ENCODE peak calls at places on chromosomes 7 and 10, in nine cellular contexts. E is transverse colon, W is fibroblast of lung, S is HCT116, J is adrenal gland, U is ovary, G is SK-N-SH, A is RWPE2, C is heart right ventricle. M is an unnamed sample. For H3K9me3, the result is how much of the 10 kb centered on the place peaks cover.

GRCh38 chr7:36726806-36727503 is 2.7 kb upstream of the AOAH start:
- DNase-seq in E (no peak), W (no peak), S (no peak), J (no peak), U (no peak), G (no peak), A (no peak), C (no peak), M (no peak)

GRCh38 chr7:157392256-157393037 is 55.6 kb downstream of the DNAJB6 start:
- DNase-seq in E (no peak), W (no peak), S (no peak), J (no peak), U (no peak), G (no peak), A (no peak), C (no peak), M (no peak)

GRCh38 chr10:126240483-126240882 is 147.8 kb downstream of the ADAM12 start:
- DNase-seq in E (no peak), W (no peak), S (no peak), J (no peak), U (no peak), G (no peak), A (no peak), C (no peak), M (no peak)

GRCh38 chr7:64192148-64192704 is 14.8 kb upstream of the ZNF735 start:
- DNase-seq in E (no peak), W (no peak), S (no peak), J (no peak), U (no peak), G (no peak), A (no peak), C (no peak), M (no peak)

GRCh38 chr10:56537984-56538383 is 176.9 kb upstream of the ZWINT start:
- DNase-seq in E (no peak), W (peak), S (no peak), J (peak), U (no peak), G (no peak), A (no peak), C (no peak), M (no peak)

GRCh38 chr10:36621346-36621745 is 504.1 kb upstream of the ANKRD30A start:
- DNase-seq in E (no peak), W (no peak), S (no peak), J (no peak), U (no peak), G (no peak), A (no peak), C (no peak), M (no peak)

GRCh38 chr10:70761031-70761601 is 24.1 kb downstream of the TBATA start:
- DNase-seq in E (no peak), W (peak), S (no peak), J (no peak), U (no peak), G (no peak), A (no peak), C (no peak), M (no peak)

GRCh38 chr10:84095821-84096497 is 43.4 kb upstream of the GHITM start:
- DNase-seq in E (no peak), W (no peak), S (no peak), J (peak), U (no peak), G (peak), A (no peak), C (no peak), M (no peak)

GRCh38 chr7:151485006-151485732 is 34.5 kb downstream of the RHEB start:
- DNase-seq in E (no peak), W (peak), S (peak), J (peak), U (no peak), G (no peak), A (no peak), C (no peak), M (no peak)

GRCh38 chr7:5333121-5334050 is 50.6 kb downstream of the SLC29A4 start:
- DNase-seq in E (peak), W (no peak), S (no peak), J (no peak), U (no peak), G (peak), A (peak), C (no peak), M (no peak)

GRCh38 chr7:1364068-1364905 is 95.0 kb downstream of the MICALL2 start:
- DNase-seq in E (no peak), W (no peak), S (no peak), J (no peak), U (no peak), G (no peak), A (no peak), C (no peak), M (no peak)

GRCh38 chr10:84842593-84842992 is 514.2 kb downstream of the CCSER2 start:
- DNase-seq in E (no peak), W (no peak), S (no peak), J (no peak), U (no peak), G (no peak), A (no peak), C (no peak), M (no peak)

GRCh38 chr7:4641667-4642467 is 40.2 kb upstream of the FOXK1 start:
- DNase-seq in E (peak), W (peak), S (peak), J (peak), U (peak), G (peak), A (peak), C (peak), M (peak)

GRCh38 chr10:44986670-44987069 is 8.1 kb upstream of the DEPP1 start:
- DNase-seq in E (no peak), W (peak), S (no peak), J (no peak), U (no peak), G (no peak), A (no peak), C (no peak), M (no peak)

GRCh38 chr10:388661-389045 is 253.4 kb downstream of the ZMYND11 start:
- DNase-seq in E (no peak), W (no peak), S (no peak), J (no peak), U (no peak), G (no peak), A (no peak), C (no peak), M (no peak)

GRCh38 chr10:129766611-129767550 is 197.2 kb downstream of the EBF3 start:
- DNase-seq in E (peak), W (no peak), S (no peak), J (no peak), U (no peak), G (no peak), A (no peak), C (no peak), M (no peak)
- H3K9me3 ChIP-seq in E (under half), W (under half), S (under half), J (under half), U (under half), G (under half), A (under half), C (under half), M (under half)

DNA sequence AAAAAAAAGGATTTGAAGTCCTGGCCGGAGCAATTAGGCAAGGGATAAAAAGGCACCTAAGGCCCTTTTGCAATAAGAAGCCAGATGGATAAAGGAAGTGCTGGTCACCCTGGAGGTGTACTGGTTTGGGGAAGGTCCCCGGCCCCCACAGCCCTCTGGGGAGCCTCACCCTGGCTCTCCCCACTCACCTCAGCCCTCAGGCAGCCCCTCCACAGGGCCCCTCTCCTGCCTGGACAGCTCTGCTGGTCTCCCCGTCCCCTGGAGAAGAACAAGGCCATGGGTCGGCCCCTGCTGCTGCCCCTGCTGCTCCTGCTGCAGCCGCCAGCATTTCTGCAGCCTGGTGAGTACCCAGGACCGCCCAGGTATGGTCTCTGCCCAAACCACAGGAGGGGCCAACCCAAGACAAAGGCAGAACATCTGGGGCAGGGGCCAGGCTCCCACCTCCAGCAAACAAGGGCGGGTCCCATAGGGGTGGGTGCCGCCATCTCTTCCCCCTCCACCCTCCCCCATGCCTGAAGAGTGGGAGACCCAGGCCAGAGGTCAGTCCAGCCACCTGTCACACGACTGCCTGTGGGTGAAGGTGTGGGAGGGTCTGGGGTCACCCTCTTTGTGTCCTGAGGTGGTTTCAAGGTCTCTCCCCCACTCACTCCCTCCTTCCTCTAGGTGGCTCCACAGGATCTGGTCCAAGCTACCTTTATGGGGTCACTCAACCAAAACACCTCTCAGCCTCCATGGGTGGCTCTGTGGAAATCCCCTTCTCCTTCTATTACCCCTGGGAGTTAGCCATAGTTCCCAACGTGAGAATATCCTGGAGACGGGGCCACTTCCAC is at the start of gene PILRB:
- DNase-seq in E (no peak), W (no peak), S (no peak), J (no peak), U (no peak), G (no peak), A (no peak), C (no peak), M (no peak)
- TF ChIP-seq CTCF in E (no peak), W (no peak), S (no peak), J (no peak), U (no peak), G (peak), A (no peak), C (no peak), M (no peak)

DNA sequence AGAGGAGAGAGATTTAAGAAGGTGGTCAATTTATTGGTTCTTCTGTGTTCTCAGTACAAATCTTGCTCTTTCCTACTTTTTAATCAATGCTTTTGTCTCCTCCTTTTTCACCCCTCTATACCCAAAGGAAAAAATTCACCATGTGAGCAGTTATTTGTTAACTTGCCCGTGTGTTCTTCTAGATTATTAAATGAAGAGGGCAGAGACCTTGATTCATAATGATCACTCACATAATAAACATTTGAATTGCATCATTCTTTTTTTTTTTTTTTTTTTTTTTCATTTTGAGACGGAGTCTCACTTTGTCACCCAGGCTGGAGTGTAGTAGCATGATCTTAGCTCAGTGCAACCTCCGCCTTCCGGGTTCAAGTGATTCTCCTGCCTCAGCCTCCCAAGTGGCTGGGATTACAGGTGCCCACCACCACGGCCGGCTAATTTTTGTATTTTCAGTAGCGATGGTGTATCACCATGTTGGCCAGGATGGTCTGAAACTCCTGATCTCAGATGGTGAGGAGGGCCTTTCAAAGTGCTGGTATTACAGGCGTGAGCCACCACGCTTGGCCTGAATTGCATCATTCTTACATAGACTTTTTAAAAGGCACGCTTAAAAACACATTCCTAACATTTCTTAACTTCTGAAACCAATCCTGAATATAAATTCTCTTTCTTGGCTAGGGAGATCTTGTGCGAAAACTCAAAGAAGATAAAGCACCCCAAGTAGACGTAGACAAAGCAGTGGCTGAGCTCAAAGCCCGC is 3.6 kb downstream of the GARS1 start:
- DNase-seq in E (no peak), W (peak), S (no peak), J (no peak), U (no peak), G (no peak), A (no peak), C (no peak), M (no peak)
- H3K4me3 ChIP-seq in E (no peak), W (no peak), S (no peak), J (no peak), U (no peak), G (no peak), A (no peak), C (no peak), M (no peak)

DNA sequence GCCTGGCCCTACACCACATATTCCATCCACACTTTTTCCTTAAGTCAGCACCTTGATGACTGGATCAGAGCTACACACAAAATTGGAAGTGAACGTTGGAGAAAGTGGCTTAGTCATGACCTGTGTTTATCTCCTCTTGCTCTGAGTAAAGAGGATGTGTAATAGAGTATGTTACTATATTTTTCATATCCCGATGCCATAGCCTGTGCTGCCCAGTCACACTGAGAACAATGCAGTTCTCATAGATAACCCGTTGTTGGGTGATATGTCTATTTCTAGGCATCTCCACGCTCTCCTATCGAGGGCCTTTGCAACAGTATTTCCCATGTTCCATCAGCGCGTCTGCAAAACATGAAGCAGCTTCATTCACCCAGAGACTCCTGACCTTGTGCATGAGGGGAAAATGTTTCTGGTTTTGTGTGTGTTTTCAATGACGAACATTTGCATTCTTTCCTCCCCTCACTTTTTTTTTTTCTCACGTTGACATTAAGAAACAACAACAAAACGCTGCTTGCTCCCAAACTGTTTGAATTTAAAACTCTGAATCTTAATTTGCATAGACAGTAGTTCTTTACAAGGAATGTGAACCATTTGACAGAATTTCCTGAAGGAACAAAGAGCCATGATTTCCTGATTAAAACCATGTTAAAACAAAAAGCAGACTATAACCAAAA is 43.4 kb downstream of the GRK5 start:
- DNase-seq in E (no peak), W (peak), S (no peak), J (peak), U (no peak), G (no peak), A (no peak), C (no peak), M (no peak)
- H3K9me3 ChIP-seq in E (under half), W (under half), S (under half), J (under half), U (under half), G (under half), A (under half), C (under half), M (under half)

DNA sequence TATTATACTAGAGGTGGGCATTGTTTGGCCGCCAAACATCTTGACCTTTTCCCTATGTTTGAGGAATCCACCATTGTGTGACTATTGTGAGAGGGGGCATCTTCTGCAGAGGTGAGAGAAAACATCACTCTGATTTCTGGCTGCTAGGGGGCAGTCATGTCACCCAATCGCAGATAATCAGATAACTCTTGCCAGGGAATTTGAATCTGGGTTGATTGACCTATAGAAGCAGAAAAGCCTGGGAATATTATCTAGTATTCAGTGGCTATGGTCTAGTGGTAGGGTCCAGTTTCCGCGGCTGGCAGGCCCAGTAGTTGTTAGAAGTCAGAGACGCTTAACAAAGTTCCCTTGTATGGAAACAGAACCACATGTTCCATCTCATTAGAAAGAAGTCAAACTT is 808.5 kb downstream of the PHTF2 start:
- DNase-seq in E (no peak), W (peak), S (no peak), J (no peak), U (no peak), G (no peak), A (no peak), C (no peak), M (no peak)
- TF ChIP-seq CTCF in E (no peak), W (peak), S (peak), J (no peak), U (no peak), G (peak), A (peak), C (no peak), M (no peak)

GRCh38 chr7:122299624-122299934 is 5.0 kb downstream of the FEZF1 start:
- DNase-seq in E (no peak), W (no peak), S (no peak), J (no peak), U (no peak), G (no peak), A (no peak), C (no peak), M (no peak)
- H3K4me3 ChIP-seq in E (no peak), W (no peak), S (no peak), J (no peak), U (no peak), G (no peak), A (no peak), C (peak), M (no peak)

GRCh38 chr10:81018898-81019890 is 481.5 kb downstream of the SH2D4B start:
- DNase-seq in E (no peak), W (peak), S (peak), J (peak), U (no peak), G (peak), A (no peak), C (no peak), M (no peak)
- H3K9me3 ChIP-seq in E (under half), W (under half), S (under half), J (under half), U (under half), G (under half), A (under half), C (under half), M (under half)

DNA sequence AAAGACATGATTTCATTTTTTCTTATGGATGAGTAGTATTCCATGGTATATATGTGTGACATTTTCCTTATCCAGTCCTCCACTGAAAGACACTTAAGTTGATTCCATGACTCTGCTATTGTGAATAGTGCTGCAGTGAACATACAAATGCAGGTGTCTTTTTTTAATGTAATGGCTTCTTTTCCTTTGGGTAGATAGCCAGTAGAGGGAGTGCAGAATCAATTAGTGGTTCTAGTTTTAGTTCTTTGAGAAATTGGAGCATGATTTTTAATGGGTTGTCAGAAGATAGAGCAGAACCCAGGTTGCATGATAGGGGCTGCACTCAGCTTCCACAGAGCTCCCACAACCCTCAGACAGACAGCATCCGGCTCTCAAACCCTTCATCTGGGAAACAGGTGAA is 152.9 kb upstream of the PLXDC2 start:
- DNase-seq in E (no peak), W (no peak), S (no peak), J (no peak), U (no peak), G (no peak), A (no peak), C (no peak), M (no peak)
- TF ChIP-seq CTCF in E (no peak), W (no peak), S (no peak), J (no peak), U (no peak), G (no peak), A (no peak), C (no peak), M (peak)